ENCODE peak calls at places on chromosomes 3 and 15, in four cellular contexts. M is LoVo, N is occipital lobe, G is psoas muscle. L is an unnamed sample.

GRCh38 chr3:195522254-195523023 is 20.7 kb downstream of the PPP1R2 start:
- DNase-seq in M (peak), N (no peak), G (no peak), L (no peak)

GRCh38 chr3:123027292-123028232 is at the start of gene SEMA5B:
- DNase-seq in M (peak), N (no peak), G (peak), L (peak)

GRCh38 chr15:41893422-41894250 is at the start of gene SPTBN5:
- DNase-seq in M (peak), N (no peak), G (peak), L (no peak)

GRCh38 chr3:129224984-129225393 is 24.4 kb upstream of the COPG1 start:
- DNase-seq in M (peak), N (peak), G (peak), L (peak)

GRCh38 chr3:24683511-24684384 is 189.1 kb upstream of the THRB start:
- DNase-seq in M (peak), N (no peak), G (no peak), L (no peak)

GRCh38 chr3:195384952-195385351 is 57.9 kb downstream of the ACAP2 start:
- DNase-seq in M (peak), N (no peak), G (no peak), L (no peak)

GRCh38 chr3:71087109-71088018 is 496.2 kb downstream of the FOXP1 start:
- DNase-seq in M (no peak), N (no peak), G (no peak), L (no peak)

GRCh38 chr3:62007036-62007435 is 366.3 kb downstream of the FEZF2 start:
- DNase-seq in M (no peak), N (no peak), G (no peak), L (no peak)

GRCh38 chr3:15284121-15284889 is 48.1 kb downstream of the SH3BP5 start:
- DNase-seq in M (peak), N (no peak), G (no peak), L (peak)

GRCh38 chr3:178519701-178520100 is 16.5 kb upstream of the KCNMB2 start:
- DNase-seq in M (no peak), N (no peak), G (no peak), L (no peak)

GRCh38 chr15:38563723-38564519 is 693 bp downstream of the RASGRP1 start:
- DNase-seq in M (peak), N (peak), G (peak), L (peak)

GRCh38 chr15:25670025-25670554 is 193.0 kb downstream of the ATP10A start:
- DNase-seq in M (no peak), N (peak), G (peak), L (no peak)

GRCh38 chr3:89472101-89472500 is 364.7 kb downstream of the EPHA3 start:
- DNase-seq in M (no peak), N (no peak), G (no peak), L (no peak)

GRCh38 chr3:71961378-71961777 is 176.4 kb upstream of the PROK2 start:
- DNase-seq in M (no peak), N (no peak), G (no peak), L (no peak)

GRCh38 chr3:33926998-33927605 is 128.7 kb downstream of the PDCD6IP start:
- DNase-seq in M (no peak), N (no peak), G (no peak), L (no peak)

L was measured in left lung.